ENCODE peak calls at places on chromosome 1, in six cellular contexts. X is SK-N-DZ, G is heart left ventricle, I is HCEC 1CT, P is right cardiac atrium, C is nucleus accumbens. Z is an unnamed sample.

GRCh38 chr1:224168859-224169380 is 14.1 kb upstream of the DEGS1 start:
- DNase-seq in C (peak; percentile 8), P (peak; percentile 35), X (no peak), I (peak; percentile 91), G (peak; percentile 45), Z (no peak)

GRCh38 chr1:97304366-97304765 is 582.8 kb downstream of the PTBP2 start:
- DNase-seq in C (no peak), G (no peak), I (no peak), X (no peak), P (no peak), Z (no peak)

GRCh38 chr1:235077571-235078479 is 50.8 kb downstream of the TOMM20 start:
- DNase-seq in P (no peak), G (no peak), I (no peak), X (peak; percentile 31), C (no peak), Z (no peak)

GRCh38 chr1:40703316-40703715 is 11.8 kb downstream of the NFYC start:
- DNase-seq in G (no peak), I (peak; percentile 91), C (no peak), X (no peak), P (no peak), Z (no peak)

GRCh38 chr1:16986596-16987361 is 6.4 kb upstream of the MFAP2 start:
- DNase-seq in C (no peak), I (no peak), G (no peak), X (no peak), P (no peak), Z (no peak)

GRCh38 chr1:113947388-113948107 is 18.4 kb downstream of the HIPK1 start:
- DNase-seq in C (no peak), I (no peak), X (no peak), G (no peak), P (no peak), Z (no peak)

GRCh38 chr1:158067651-158068050 is 74.2 kb downstream of the KIRREL1 start:
- DNase-seq in C (no peak), G (no peak), P (peak; percentile 45), I (peak; percentile 29), X (no peak), Z (no peak)

GRCh38 chr1:52192024-52192423 is 50.1 kb downstream of the ZFYVE9 start:
- DNase-seq in C (no peak), G (no peak), X (no peak), I (no peak), P (no peak), Z (no peak)

GRCh38 chr1:18090636-18091035 is 17.0 kb upstream of the IGSF21 start:
- DNase-seq in C (no peak), G (no peak), X (no peak), I (no peak), P (no peak), Z (no peak)

GRCh38 chr1:54701066-54701465 is 14.6 kb upstream of the TTC4 start:
- DNase-seq in I (no peak), P (no peak), C (no peak), X (no peak), G (no peak), Z (no peak)

GRCh38 chr1:51316764-51317120 is 13.6 kb downstream of the TTC39A start:
- DNase-seq in I (no peak), G (no peak), P (no peak), X (no peak), C (no peak), Z (no peak)

GRCh38 chr1:247330548-247331171 is 1.0 kb downstream of the ZNF496 start:
- DNase-seq in G (no peak), P (no peak), X (no peak), I (no peak), C (no peak), Z (no peak)

GRCh38 chr1:170063109-170063826 is 11.2 kb downstream of the KIFAP3 start:
- DNase-seq in X (no peak), I (peak; percentile 40), P (no peak), G (no peak), C (no peak), Z (no peak)

GRCh38 chr1:40264354-40264781 is 6.3 kb downstream of the ZMPSTE24 start:
- DNase-seq in C (no peak), X (no peak), I (no peak), G (no peak), P (no peak), Z (no peak)

GRCh38 chr1:66731462-66731861 is 20.8 kb upstream of the DYNLT5 start:
- DNase-seq in I (peak; percentile 12), C (no peak), P (no peak), X (no peak), G (no peak), Z (no peak)

GRCh38 chr1:17922833-17923232 is 167.7 kb downstream of the ACTL8 start:
- DNase-seq in I (peak; percentile 30), G (peak; percentile 24), P (peak; percentile 28), C (no peak), X (no peak), Z (peak; percentile 37)

GRCh38 chr1:58447047-58447446 is 99.5 kb downstream of the OMA1 start:
- DNase-seq in I (no peak), X (no peak), C (no peak), G (no peak), P (no peak), Z (no peak)

GRCh38 chr1:109846148-109846547 is 64.5 kb upstream of the CSF1 start:
- DNase-seq in C (no peak), P (no peak), I (no peak), X (no peak), G (no peak), Z (no peak)

GRCh38 chr1:62637392-62638105 is 40.2 kb downstream of the ANGPTL3 start:
- DNase-seq in P (no peak), X (no peak), I (no peak), G (no peak), C (no peak), Z (no peak)

GRCh38 chr1:212567676-212568075 is 40.9 kb upstream of the ATF3 start:
- DNase-seq in P (no peak), I (no peak), C (no peak), G (no peak), X (no peak), Z (no peak)

GRCh38 chr1:159532922-159533321 is 2.9 kb downstream of the OR10J5 start:
- DNase-seq in G (no peak), I (peak; percentile 68), C (no peak), X (no peak), P (no peak), Z (no peak)

GRCh38 chr1:82994866-82995370 is 1004.0 kb downstream of the TTLL7 start:
- DNase-seq in I (no peak), G (no peak), P (no peak), X (no peak), C (no peak), Z (no peak)

GRCh38 chr1:210104103-210104502 is 128.5 kb upstream of the SERTAD4 start:
- DNase-seq in I (no peak), G (no peak), X (no peak), C (no peak), P (no peak), Z (no peak)

GRCh38 chr1:64516301-64516700 is 46.4 kb downstream of the CACHD1 start:
- DNase-seq in P (no peak), X (no peak), I (peak; percentile 47), C (no peak), G (no peak), Z (no peak)

GRCh38 chr1:210251680-210252490 is 19.3 kb downstream of the SERTAD4 start:
- DNase-seq in G (no peak), C (no peak), I (no peak), P (peak; percentile 29), X (no peak), Z (no peak)

GRCh38 chr1:1179983-1180861 is 6.5 kb downstream of the TTLL10 start:
- DNase-seq in I (no peak), G (no peak), C (no peak), X (no peak), P (no peak), Z (no peak)

GRCh38 chr1:228735871-228736586 is 750 bp downstream of the RHOU start:
- DNase-seq in X (peak; percentile 12), C (no peak), P (peak; percentile 58), G (peak; percentile 33), I (no peak), Z (peak; percentile 10)

GRCh38 chr1:6269271-6269996 is 8.5 kb upstream of the GPR153 start:
- DNase-seq in I (no peak), G (no peak), P (no peak), X (no peak), C (no peak), Z (no peak)

GRCh38 chr1:5389101-5389885 is 602.9 kb downstream of the NPHP4 start:
- DNase-seq in I (no peak), G (no peak), P (no peak), C (no peak), X (no peak), Z (no peak)

GRCh38 chr1:185585770-185586169 is 148.4 kb upstream of the HMCN1 start:
- DNase-seq in X (no peak), P (no peak), C (no peak), I (no peak), G (no peak), Z (no peak)

GRCh38 chr1:39928809-39929587 is 25.9 kb upstream of the MFSD2A start:
- DNase-seq in P (no peak), X (no peak), C (no peak), I (no peak), G (no peak), Z (no peak)

GRCh38 chr1:116147972-116148371 is 36.8 kb downstream of the MAB21L3 start:
- DNase-seq in G (no peak), C (no peak), I (no peak), X (no peak), P (no peak), Z (no peak)